ENCODE peak calls at places on chromosomes 2 and 18, in eight cellular contexts. M is neural progenitor cell; J is ascending aorta; X is NCI-H2171 treated with DMSO at 0.1 percent for 48 hours; P is pons; Z is activated T-cell treated with anti-CD3 and anti-CD28 coated beads, Interleukin-2, amount 50 U/mL, for 48 hours; Y is OCI-LY7; A is mucosa of descending colon. H is an unnamed sample.

GRCh38 chr2:71154798-71155197 is 24.4 kb downstream of the MPHOSPH10 start:
- DNase-seq in M (peak), J (no peak), X (no peak), P (no peak), Z (peak), Y (peak), A (no peak), H (no peak)

GRCh38 chr18:69774831-69775230 is 172.8 kb downstream of the CD226 start:
- DNase-seq in M (no peak), J (no peak), X (no peak), P (no peak), Z (no peak), Y (no peak), A (no peak), H (no peak)

GRCh38 chr2:197378494-197378972 is 56.3 kb downstream of the SF3B1 start:
- DNase-seq in M (peak), J (no peak), X (peak), P (peak), Z (peak), Y (peak), A (peak), H (peak)

GRCh38 chr2:137888845-137889244 is 75.4 kb upstream of the HNMT start:
- DNase-seq in M (peak), J (no peak), X (peak), P (no peak), Z (no peak), Y (no peak), A (peak), H (peak)

GRCh38 chr2:219269362-219270054 is 9.7 kb upstream of the DNAJB2 start:
- DNase-seq in M (no peak), J (peak), X (peak), P (no peak), Z (no peak), Y (no peak), A (peak), H (no peak)

GRCh38 chr2:222959358-222959757 is 92.6 kb upstream of the KCNE4 start:
- DNase-seq in M (peak), J (no peak), X (no peak), P (no peak), Z (no peak), Y (no peak), A (no peak), H (no peak)

GRCh38 chr2:9844581-9844980 is 1.3 kb downstream of the TAF1B start:
- DNase-seq in M (no peak), J (no peak), X (peak), P (no peak), Z (no peak), Y (peak), A (no peak), H (no peak)

GRCh38 chr2:24115057-24115456 is 8.1 kb downstream of the PFN4 start:
- DNase-seq in M (no peak), J (no peak), X (no peak), P (no peak), Z (no peak), Y (no peak), A (no peak), H (no peak)

GRCh38 chr2:230496891-230497290 is 80.9 kb downstream of the SP100 start:
- DNase-seq in M (no peak), J (no peak), X (no peak), P (no peak), Z (no peak), Y (peak), A (no peak), H (no peak)

GRCh38 chr18:79452190-79452990 is 56.7 kb downstream of the NFATC1 start:
- DNase-seq in M (no peak), J (no peak), X (no peak), P (no peak), Z (no peak), Y (no peak), A (no peak), H (no peak)

GRCh38 chr18:46939337-46939963 is 22.0 kb downstream of the KATNAL2 start:
- DNase-seq in M (no peak), J (no peak), X (no peak), P (no peak), Z (no peak), Y (no peak), A (no peak), H (no peak)

GRCh38 chr2:88600038-88600465 is 27.2 kb downstream of the EIF2AK3 start:
- DNase-seq in M (peak), J (peak), X (peak), P (peak), Z (peak), Y (peak), A (no peak), H (peak)

GRCh38 chr2:88048541-88048940 is 7.0 kb downstream of the KRCC1 start:
- DNase-seq in M (no peak), J (no peak), X (no peak), P (peak), Z (no peak), Y (no peak), A (no peak), H (no peak)

GRCh38 chr2:142533083-142533482 is 344.4 kb upstream of the KYNU start:
- DNase-seq in M (no peak), J (no peak), X (no peak), P (no peak), Z (no peak), Y (no peak), A (no peak), H (no peak)

GRCh38 chr2:144042751-144043150 is 477.2 kb downstream of the ZEB2 start:
- DNase-seq in M (no peak), J (no peak), X (peak), P (no peak), Z (no peak), Y (no peak), A (no peak), H (no peak)

GRCh38 chr2:179861027-179861776 is at the start of gene ZNF385B:
- DNase-seq in M (peak), J (no peak), X (peak), P (no peak), Z (peak), Y (peak), A (peak), H (no peak)

H was measured in globus pallidus.